ENCODE peak calls at places on chromosomes 7 and 10, in seven cellular contexts. W is heart right ventricle; O is naive thymus-derived CD4-positive, alpha-beta T cell; J is substantia nigra; P is A549; U is osteoblast; G is caudate nucleus. N is an unnamed sample.

GRCh38 chr7:159147246-159147645 is 2.6 kb upstream of the VIPR2 start:
- DNase-seq in U (no peak), O (no peak), J (no peak), P (no peak), W (no peak), G (no peak), N (no peak)

GRCh38 chr10:117004238-117004626 is 755 bp downstream of the SHTN1 start:
- DNase-seq in W (no peak), G (no peak), J (no peak), U (peak; percentile 76), O (no peak), P (no peak), N (no peak)

GRCh38 chr10:86970152-86970886 is 2.0 kb downstream of the ADIRF start:
- DNase-seq in O (no peak), J (no peak), P (no peak), W (peak; percentile 88), G (no peak), U (peak; percentile 96), N (peak; percentile 69)

GRCh38 chr7:15795371-15795770 is 108.9 kb upstream of the MEOX2 start:
- DNase-seq in J (no peak), W (no peak), P (no peak), U (no peak), O (no peak), G (no peak), N (no peak)

GRCh38 chr10:4522296-4523000 is 303.6 kb upstream of the AKR1E2 start:
- DNase-seq in U (no peak), O (no peak), W (no peak), J (no peak), G (no peak), P (no peak), N (no peak)

GRCh38 chr7:123580406-123581161 is 21.0 kb upstream of the ASB15 start:
- DNase-seq in G (no peak), J (no peak), O (no peak), W (no peak), P (peak; percentile 53), U (peak; percentile 15), N (no peak)

GRCh38 chr7:142864980-142865747 is 10.3 kb downstream of the EPHB6 start:
- DNase-seq in G (peak; percentile 38), W (no peak), J (no peak), U (peak; percentile 65), P (no peak), O (no peak), N (no peak)

GRCh38 chr7:93374345-93374940 is 142.3 kb downstream of the VPS50 start:
- DNase-seq in W (no peak), U (no peak), P (peak; percentile 45), O (no peak), J (no peak), G (no peak), N (no peak)

GRCh38 chr10:1007583-1007982 is 18.1 kb downstream of the IDI2 start:
- DNase-seq in O (no peak), U (no peak), P (no peak), W (no peak), J (no peak), G (no peak), N (no peak)

GRCh38 chr7:133984023-133984422 is 143.1 kb upstream of the LRGUK start:
- DNase-seq in O (no peak), P (no peak), U (no peak), G (no peak), W (no peak), J (no peak), N (no peak)

GRCh38 chr10:99329891-99330674 is 927 bp downstream of the CNNM1 start:
- DNase-seq in O (no peak), W (peak; percentile 27), P (peak; percentile 45), G (no peak), U (peak; percentile 68), J (peak; percentile 7), N (no peak)

GRCh38 chr10:27447540-27447939 is 56.6 kb upstream of the RAB18 start:
- DNase-seq in O (no peak), J (no peak), G (no peak), U (no peak), W (no peak), P (no peak), N (no peak)

GRCh38 chr7:40859965-40860543 is 725.2 kb downstream of the SUGCT start:
- DNase-seq in U (no peak), O (no peak), G (no peak), J (no peak), W (peak; percentile 12), P (no peak), N (no peak)

GRCh38 chr7:26081627-26082026 is 70.4 kb upstream of the NFE2L3 start:
- DNase-seq in O (no peak), G (no peak), J (no peak), W (no peak), P (no peak), U (no peak), N (no peak)

GRCh38 chr7:71239517-71239916 is 107.6 kb downstream of the GALNT17 start:
- DNase-seq in P (no peak), O (no peak), U (no peak), W (no peak), G (no peak), J (no peak), N (no peak)

GRCh38 chr7:116632349-116632748 is 39.6 kb upstream of the MET start:
- DNase-seq in W (no peak), U (no peak), G (no peak), P (no peak), J (no peak), O (no peak), N (no peak)

GRCh38 chr7:568031-568680 is 48.5 kb upstream of the PDGFA start:
- DNase-seq in G (no peak), W (no peak), P (no peak), J (no peak), U (no peak), O (no peak), N (no peak)
- H3K27ac ChIP-seq in G (no peak overlapping the region), W (peak overlapping the region; percentile 50), P (no peak overlapping the region), J (no peak overlapping the region), U (no peak overlapping the region), O (no peak overlapping the region), N (peak overlapping the region; percentile 17)

GRCh38 chr10:69504576-69505250 is 53.4 kb downstream of the TSPAN15 start:
- DNase-seq in O (no peak), G (no peak), P (no peak), W (no peak), U (peak; percentile 85), J (no peak), N (no peak)

GRCh38 chr10:69506487-69506833 is 55.2 kb downstream of the TSPAN15 start:
- DNase-seq in U (peak; percentile 55), W (no peak), G (no peak), P (no peak), J (no peak), O (no peak), N (no peak)

GRCh38 chr10:69508738-69509340 is 57.6 kb downstream of the TSPAN15 start:
- DNase-seq in U (no peak), W (no peak), O (no peak), G (no peak), J (no peak), P (no peak), N (no peak)

GRCh38 chr10:69505636-69506318 is 54.5 kb downstream of the TSPAN15 start:
- DNase-seq in G (no peak), J (no peak), O (no peak), U (peak; percentile 50), W (no peak), P (no peak), N (no peak)

GRCh38 chr10:69506834-69507643 is 55.8 kb downstream of the TSPAN15 start:
- DNase-seq in G (no peak), W (no peak), P (peak; percentile 27), O (no peak), J (no peak), U (peak; percentile 55), N (no peak)
- H3K27ac ChIP-seq in G (peak overlapping the region; percentile 55), W (peak overlapping the region; percentile 56), P (peak overlapping the region; percentile 65), O (no peak overlapping the region), J (peak overlapping the region; percentile 88), U (no peak overlapping the region), N (peak overlapping the region; percentile 6)

DNA sequence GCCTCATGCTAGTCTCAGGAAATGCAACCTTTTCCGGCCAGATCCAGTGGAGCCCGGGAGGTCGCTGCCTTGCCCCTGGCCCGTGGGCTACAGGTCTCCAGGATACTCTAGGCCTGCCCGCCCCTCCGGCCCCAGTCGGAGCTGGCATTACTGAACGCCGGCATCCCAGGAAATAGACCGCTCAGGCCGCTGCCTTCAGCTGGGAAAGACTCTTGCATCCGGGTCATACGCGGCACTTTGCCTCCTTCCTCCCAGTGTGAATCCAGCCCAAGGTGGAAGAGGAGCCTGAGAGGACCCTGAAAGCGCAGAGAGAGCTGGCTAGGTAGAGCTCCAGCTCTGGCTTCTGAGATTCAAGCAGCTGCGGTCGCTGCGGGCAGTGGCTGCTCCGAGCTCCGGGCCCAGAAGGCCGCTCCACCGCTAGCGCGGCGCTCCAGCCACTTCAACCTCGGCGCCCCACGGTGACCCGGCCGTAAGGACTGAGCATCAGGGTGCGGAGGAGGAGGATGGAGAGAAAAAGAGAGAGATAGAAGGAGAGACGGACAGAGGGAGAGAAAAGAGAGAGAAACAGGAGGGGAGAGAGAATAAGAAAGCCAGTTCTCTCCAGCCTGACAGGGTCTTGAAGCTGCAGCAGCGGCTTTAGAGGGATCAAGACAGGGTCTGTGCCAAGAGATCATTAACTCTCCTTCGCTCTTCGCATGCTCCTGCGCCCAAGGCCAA is 1.7 kb upstream of the HOXA10 start:
- DNase-seq in W (no peak), J (no peak), O (no peak), G (no peak), U (no peak), P (no peak), N (peak; percentile 68)
- H3K27ac ChIP-seq in W (no peak overlapping the region), J (no peak overlapping the region), O (no peak overlapping the region), G (no peak overlapping the region), U (peak overlapping the region; percentile 76), P (no peak overlapping the region), N (peak overlapping the region; percentile 85)

GRCh38 chr10:133308431-133309110 is at the start of the genes TUBGCP2 and ZNF511:
- DNase-seq in W (peak; percentile 90), J (peak; percentile 76), U (peak; percentile 99), P (peak; percentile 87), O (peak; percentile 95), G (peak; percentile 91), N (peak; percentile 79)

GRCh38 chr10:133309111-133309719 is 501 bp downstream of the ZNF511 start:
- DNase-seq in J (peak; percentile 85), G (peak; percentile 91), O (peak; percentile 97), W (peak; percentile 96), U (peak; percentile 99), P (peak; percentile 95), N (peak; percentile 93)

GRCh38 chr10:133306097-133306476 is 2.6 kb downstream of the TUBGCP2 start:
- DNase-seq in U (no peak), J (no peak), G (no peak), P (no peak), O (no peak), W (no peak), N (no peak)

GRCh38 chr10:133306941-133307379 is 1.7 kb downstream of the TUBGCP2 start:
- DNase-seq in U (no peak), G (no peak), P (no peak), W (no peak), O (no peak), J (no peak), N (no peak)

DNA sequence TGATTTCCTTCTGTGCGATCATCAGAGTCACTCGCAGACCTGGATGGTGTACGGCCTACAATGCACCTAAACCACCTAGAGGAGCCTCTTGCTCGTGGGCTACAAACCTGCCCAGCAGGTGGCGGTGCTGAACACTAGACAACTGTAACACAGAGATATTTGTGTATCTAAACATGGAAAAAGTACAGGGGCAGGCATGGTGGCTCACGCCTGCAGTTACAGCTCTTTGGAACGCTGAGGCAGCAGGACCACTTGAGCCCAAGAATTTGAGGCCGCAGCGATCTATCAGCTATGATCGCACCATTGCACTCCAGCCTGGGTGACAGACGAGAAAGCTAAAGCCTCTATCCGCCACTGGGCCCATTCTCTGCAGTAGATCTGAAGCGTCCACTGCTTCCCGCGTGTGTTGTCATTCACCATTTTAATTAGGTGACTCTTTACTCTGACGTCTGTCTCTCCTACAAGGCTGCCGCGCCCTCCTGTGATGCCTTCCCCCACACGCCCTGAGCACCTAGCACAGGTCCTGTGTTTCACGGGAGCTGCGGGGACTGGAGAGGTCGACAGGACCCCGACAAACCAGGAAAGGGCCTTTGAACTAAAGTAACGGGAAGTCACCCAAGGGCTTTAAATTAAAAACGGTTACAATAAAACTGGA is 769 bp downstream of the TUBGCP2 start:
- DNase-seq in G (peak; percentile 27), J (peak; percentile 10), W (peak; percentile 61), O (peak; percentile 79), P (peak; percentile 86), U (peak; percentile 86), N (peak; percentile 92)
- H3K27ac ChIP-seq in G (peak overlapping the region; percentile 95), J (peak overlapping the region; percentile 97), W (peak overlapping the region; percentile 99), O (peak overlapping the region; percentile 100), P (peak overlapping the region; percentile 92), U (peak overlapping the region; percentile 82), N (peak overlapping the region; percentile 99)

N was measured in Peyer's patch.